ENCODE peak calls at places on chromosome 9, in four cellular contexts. K is EL; P is activated naive CD4-positive, alpha-beta T cell; F is adipocyte. Z is an unnamed sample.

GRCh38 chr9:116951588-116952433 is 264.7 kb downstream of the TRIM32 start:
- DNase-seq in K (peak), P (no peak), F (peak), Z (peak)

GRCh38 chr9:69718218-69718617 is 41.6 kb downstream of the PTAR1 start:
- DNase-seq in P (no peak), K (no peak), F (no peak), Z (no peak)

GRCh38 chr9:130446111-130446861 is 1.5 kb downstream of the ASS1 start:
- DNase-seq in P (no peak), F (peak), K (peak), Z (peak)

GRCh38 chr9:101881508-101881907 is 143.1 kb upstream of the GRIN3A start:
- DNase-seq in K (no peak), P (no peak), F (no peak), Z (no peak)

GRCh38 chr9:446074-446699 is 231.5 kb downstream of the DOCK8 start:
- DNase-seq in K (no peak), P (no peak), F (no peak), Z (no peak)

GRCh38 chr9:9950813-9951212 is 662.0 kb downstream of the PTPRD start:
- DNase-seq in F (no peak), K (no peak), P (no peak), Z (no peak)

GRCh38 chr9:131237931-131238401 is 38.3 kb downstream of the FAM78A start:
- DNase-seq in P (peak), K (peak), F (peak), Z (peak)

GRCh38 chr9:98360176-98360708 is 104.8 kb upstream of the TBC1D2 start:
- DNase-seq in F (no peak), K (no peak), P (no peak), Z (no peak)

GRCh38 chr9:35114113-35114847 is 1.4 kb downstream of the ATOSB start:
- DNase-seq in K (peak), P (peak), F (peak), Z (peak)

GRCh38 chr9:22030101-22030598 is 21.0 kb upstream of the CDKN2B start:
- DNase-seq in K (peak), F (peak), P (no peak), Z (peak)

GRCh38 chr9:129692534-129692933 is 27.1 kb downstream of the PRRX2 start:
- DNase-seq in K (no peak), P (no peak), F (no peak), Z (no peak)

GRCh38 chr9:4515958-4516375 is 25.7 kb downstream of the SLC1A1 start:
- DNase-seq in P (no peak), K (no peak), F (peak), Z (peak)

GRCh38 chr9:35827486-35827885 is 1.0 kb downstream of the FAM221B start:
- DNase-seq in K (peak), P (no peak), F (peak), Z (peak)

GRCh38 chr9:35604578-35605335 is at the start of gene TESK1:
- DNase-seq in K (peak), P (peak), F (peak), Z (peak)